ENCODE peak calls at places on chromosomes 12 and 14, in eight cellular contexts. One of them, this sample, is unnamed.

GRCh38 chr14:30132201-30132600 is 204.6 kb upstream of the PRKD1 start:
- DNase-seq in neural progenitor cell: no peak
- DNase-seq in HCT116: no peak
- DNase-seq in uterus: no peak
- DNase-seq in body of pancreas: peak; percentile 13
- DNase-seq in esophagus squamous epithelium: no peak
- DNase-seq in psoas muscle: no peak
- DNase-seq in tibial artery: no peak
- DNase-seq in this sample: no peak

GRCh38 chr14:31466554-31466953 is 9.2 kb upstream of the DTD2 start:
- DNase-seq in neural progenitor cell: no peak
- DNase-seq in HCT116: no peak
- DNase-seq in uterus: no peak
- DNase-seq in body of pancreas: no peak
- DNase-seq in esophagus squamous epithelium: no peak
- DNase-seq in psoas muscle: no peak
- DNase-seq in tibial artery: no peak
- DNase-seq in this sample: no peak

GRCh38 chr14:54662491-54663116 is 95.7 kb downstream of the SAMD4A start:
- DNase-seq in neural progenitor cell: peak; percentile 74
- DNase-seq in HCT116: no peak
- DNase-seq in uterus: no peak
- DNase-seq in body of pancreas: no peak
- DNase-seq in esophagus squamous epithelium: no peak
- DNase-seq in psoas muscle: no peak
- DNase-seq in tibial artery: no peak
- DNase-seq in this sample: no peak

GRCh38 chr12:121219353-121219986 is 9.5 kb downstream of the P2RX4 start:
- DNase-seq in neural progenitor cell: no peak
- DNase-seq in HCT116: no peak
- DNase-seq in uterus: no peak
- DNase-seq in body of pancreas: peak; percentile 21
- DNase-seq in esophagus squamous epithelium: no peak
- DNase-seq in psoas muscle: no peak
- DNase-seq in tibial artery: no peak
- DNase-seq in this sample: no peak

GRCh38 chr14:61841145-61841544 is 78.9 kb downstream of the SNAPC1 start:
- DNase-seq in neural progenitor cell: no peak
- DNase-seq in HCT116: no peak
- DNase-seq in uterus: no peak
- DNase-seq in body of pancreas: no peak
- DNase-seq in esophagus squamous epithelium: no peak
- DNase-seq in psoas muscle: no peak
- DNase-seq in tibial artery: no peak
- DNase-seq in this sample: no peak

GRCh38 chr14:90551733-90552464 is 155.1 kb downstream of the CALM1 start:
- DNase-seq in neural progenitor cell: no peak
- DNase-seq in HCT116: no peak
- DNase-seq in uterus: no peak
- DNase-seq in body of pancreas: no peak
- DNase-seq in esophagus squamous epithelium: no peak
- DNase-seq in psoas muscle: no peak
- DNase-seq in tibial artery: no peak
- DNase-seq in this sample: no peak

GRCh38 chr12:14845350-14845750 is 2.0 kb upstream of the ART4 start:
- DNase-seq in neural progenitor cell: peak; percentile 70
- DNase-seq in HCT116: peak; percentile 37
- DNase-seq in uterus: peak; percentile 69
- DNase-seq in body of pancreas: peak; percentile 70
- DNase-seq in esophagus squamous epithelium: no peak
- DNase-seq in psoas muscle: no peak
- DNase-seq in tibial artery: peak; percentile 65
- DNase-seq in this sample: no peak

GRCh38 chr14:85223667-85224066 is 306.3 kb upstream of the FLRT2 start:
- DNase-seq in neural progenitor cell: peak; percentile 43
- DNase-seq in HCT116: no peak
- DNase-seq in uterus: no peak
- DNase-seq in body of pancreas: no peak
- DNase-seq in esophagus squamous epithelium: no peak
- DNase-seq in psoas muscle: no peak
- DNase-seq in tibial artery: no peak
- DNase-seq in this sample: no peak

GRCh38 chr14:104572024-104572623 is 7.4 kb upstream of the C14orf180 start:
- DNase-seq in neural progenitor cell: no peak
- DNase-seq in HCT116: no peak
- DNase-seq in uterus: no peak
- DNase-seq in body of pancreas: no peak
- DNase-seq in esophagus squamous epithelium: no peak
- DNase-seq in psoas muscle: no peak
- DNase-seq in tibial artery: no peak
- DNase-seq in this sample: no peak

GRCh38 chr14:99731536-99732435 is 47.7 kb downstream of the CYP46A1 start:
- DNase-seq in neural progenitor cell: no peak
- DNase-seq in HCT116: no peak
- DNase-seq in uterus: peak; percentile 12
- DNase-seq in body of pancreas: peak; percentile 77
- DNase-seq in esophagus squamous epithelium: no peak
- DNase-seq in psoas muscle: peak; percentile 37
- DNase-seq in tibial artery: peak; percentile 64
- DNase-seq in this sample: peak; percentile 41

GRCh38 chr14:69038449-69039286 is 59.6 kb upstream of the ACTN1 start:
- DNase-seq in neural progenitor cell: peak; percentile 56
- DNase-seq in HCT116: no peak
- DNase-seq in uterus: peak; percentile 73
- DNase-seq in body of pancreas: no peak
- DNase-seq in esophagus squamous epithelium: no peak
- DNase-seq in psoas muscle: no peak
- DNase-seq in tibial artery: no peak
- DNase-seq in this sample: no peak

GRCh38 chr12:79438480-79439178 is 252.1 kb downstream of the PAWR start:
- DNase-seq in neural progenitor cell: no peak
- DNase-seq in HCT116: no peak
- DNase-seq in uterus: no peak
- DNase-seq in body of pancreas: no peak
- DNase-seq in esophagus squamous epithelium: no peak
- DNase-seq in psoas muscle: no peak
- DNase-seq in tibial artery: no peak
- DNase-seq in this sample: no peak

GRCh38 chr14:65187421-65188049 is 85.2 kb upstream of the MAX start:
- DNase-seq in neural progenitor cell: peak; percentile 59
- DNase-seq in HCT116: no peak
- DNase-seq in uterus: no peak
- DNase-seq in body of pancreas: no peak
- DNase-seq in esophagus squamous epithelium: no peak
- DNase-seq in psoas muscle: no peak
- DNase-seq in tibial artery: no peak
- DNase-seq in this sample: no peak

GRCh38 chr14:74733241-74733640 is 20.3 kb downstream of the FCF1 start:
- DNase-seq in neural progenitor cell: no peak
- DNase-seq in HCT116: no peak
- DNase-seq in uterus: no peak
- DNase-seq in body of pancreas: no peak
- DNase-seq in esophagus squamous epithelium: no peak
- DNase-seq in psoas muscle: no peak
- DNase-seq in tibial artery: no peak
- DNase-seq in this sample: no peak
- H3K27ac ChIP-seq in neural progenitor cell: no peak overlapping the region
- H3K27ac ChIP-seq in HCT116: no peak overlapping the region
- H3K27ac ChIP-seq in uterus: no peak overlapping the region
- H3K27ac ChIP-seq in body of pancreas: no peak overlapping the region
- H3K27ac ChIP-seq in esophagus squamous epithelium: no peak overlapping the region
- H3K27ac ChIP-seq in psoas muscle: no peak overlapping the region
- H3K27ac ChIP-seq in tibial artery: no peak overlapping the region
- H3K27ac ChIP-seq in this sample: no peak overlapping the region

GRCh38 chr12:53484686-53485567 is 14.3 kb downstream of the MAP3K12 start:
- DNase-seq in neural progenitor cell: no peak
- DNase-seq in HCT116: no peak
- DNase-seq in uterus: no peak
- DNase-seq in body of pancreas: no peak
- DNase-seq in esophagus squamous epithelium: no peak
- DNase-seq in psoas muscle: no peak
- DNase-seq in tibial artery: no peak
- DNase-seq in this sample: no peak

GRCh38 chr12:53482626-53483165 is 16.6 kb downstream of the MAP3K12 start:
- DNase-seq in neural progenitor cell: no peak
- DNase-seq in HCT116: no peak
- DNase-seq in uterus: peak; percentile 24
- DNase-seq in body of pancreas: no peak
- DNase-seq in esophagus squamous epithelium: no peak
- DNase-seq in psoas muscle: no peak
- DNase-seq in tibial artery: peak; percentile 62
- DNase-seq in this sample: no peak

GRCh38 chr12:53483979-53484377 is 15.3 kb downstream of the MAP3K12 start:
- DNase-seq in neural progenitor cell: no peak
- DNase-seq in HCT116: no peak
- DNase-seq in uterus: no peak
- DNase-seq in body of pancreas: no peak
- DNase-seq in esophagus squamous epithelium: no peak
- DNase-seq in psoas muscle: no peak
- DNase-seq in tibial artery: no peak
- DNase-seq in this sample: no peak

GRCh38 chr12:53481957-53482586 is 17.2 kb downstream of the MAP3K12 start:
- DNase-seq in neural progenitor cell: peak; percentile 46
- DNase-seq in HCT116: no peak
- DNase-seq in uterus: no peak
- DNase-seq in body of pancreas: no peak
- DNase-seq in esophagus squamous epithelium: no peak
- DNase-seq in psoas muscle: no peak
- DNase-seq in tibial artery: no peak
- DNase-seq in this sample: no peak

GRCh38 chr12:53483225-53483978 is 15.9 kb downstream of the MAP3K12 start:
- DNase-seq in neural progenitor cell: no peak
- DNase-seq in HCT116: no peak
- DNase-seq in uterus: peak; percentile 19
- DNase-seq in body of pancreas: no peak
- DNase-seq in esophagus squamous epithelium: no peak
- DNase-seq in psoas muscle: no peak
- DNase-seq in tibial artery: no peak
- DNase-seq in this sample: no peak
- H3K27ac ChIP-seq in neural progenitor cell: peak overlapping the region; percentile 78
- H3K27ac ChIP-seq in HCT116: peak overlapping the region; percentile 19
- H3K27ac ChIP-seq in uterus: no peak overlapping the region
- H3K27ac ChIP-seq in body of pancreas: no peak overlapping the region
- H3K27ac ChIP-seq in esophagus squamous epithelium: peak overlapping the region; percentile 39
- H3K27ac ChIP-seq in psoas muscle: peak overlapping the region; percentile 2
- H3K27ac ChIP-seq in tibial artery: peak overlapping the region; percentile 26
- H3K27ac ChIP-seq in this sample: no peak overlapping the region

GRCh38 chr14:102279688-102280348 is 25.1 kb downstream of the MOK start:
- DNase-seq in neural progenitor cell: peak; percentile 2
- DNase-seq in HCT116: peak; percentile 84
- DNase-seq in uterus: no peak
- DNase-seq in body of pancreas: peak; percentile 29
- DNase-seq in esophagus squamous epithelium: no peak
- DNase-seq in psoas muscle: no peak
- DNase-seq in tibial artery: no peak
- DNase-seq in this sample: no peak

GRCh38 chr14:102279282-102279681 is 25.7 kb downstream of the MOK start:
- DNase-seq in neural progenitor cell: no peak
- DNase-seq in HCT116: no peak
- DNase-seq in uterus: no peak
- DNase-seq in body of pancreas: no peak
- DNase-seq in esophagus squamous epithelium: no peak
- DNase-seq in psoas muscle: no peak
- DNase-seq in tibial artery: no peak
- DNase-seq in this sample: no peak

GRCh38 chr14:102278631-102278935 is 26.4 kb downstream of the MOK start:
- DNase-seq in neural progenitor cell: no peak
- DNase-seq in HCT116: no peak
- DNase-seq in uterus: no peak
- DNase-seq in body of pancreas: no peak
- DNase-seq in esophagus squamous epithelium: no peak
- DNase-seq in psoas muscle: no peak
- DNase-seq in tibial artery: no peak
- DNase-seq in this sample: no peak

GRCh38 chr14:102277874-102278630 is 26.9 kb downstream of the MOK start:
- DNase-seq in neural progenitor cell: no peak
- DNase-seq in HCT116: no peak
- DNase-seq in uterus: no peak
- DNase-seq in body of pancreas: no peak
- DNase-seq in esophagus squamous epithelium: no peak
- DNase-seq in psoas muscle: no peak
- DNase-seq in tibial artery: no peak
- DNase-seq in this sample: no peak

DNA sequence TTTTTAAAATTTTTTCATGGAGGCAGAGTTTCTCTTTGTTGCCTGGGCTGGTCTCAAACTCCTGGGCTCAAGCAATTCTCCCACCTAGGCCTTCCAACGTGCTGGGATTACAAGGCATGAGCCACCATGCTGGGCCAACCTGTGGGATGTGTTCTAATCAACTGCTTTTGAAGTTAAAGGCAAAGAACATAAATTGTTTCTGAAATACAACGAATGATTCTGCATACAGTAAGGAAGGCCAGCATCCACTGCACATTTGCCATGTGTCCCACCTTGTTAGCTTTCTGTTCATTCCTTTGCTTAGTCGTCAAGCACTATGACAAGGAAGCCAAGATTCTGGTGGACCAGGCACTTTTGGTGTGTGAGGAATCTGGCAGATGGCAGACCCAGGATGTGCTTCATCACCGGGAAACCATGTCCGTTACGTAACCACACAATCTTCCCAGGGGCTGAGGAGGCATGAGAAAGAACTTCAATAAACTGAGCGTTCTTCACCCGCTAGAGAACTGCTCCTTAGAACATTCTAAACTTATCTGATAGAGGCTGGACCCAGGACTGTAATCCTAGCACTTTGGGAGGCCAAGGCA is 24.5 kb downstream of the MOK start:
- DNase-seq in neural progenitor cell: no peak
- DNase-seq in HCT116: no peak
- DNase-seq in uterus: no peak
- DNase-seq in body of pancreas: no peak
- DNase-seq in esophagus squamous epithelium: no peak
- DNase-seq in psoas muscle: no peak
- DNase-seq in tibial artery: no peak
- DNase-seq in this sample: no peak
- H3K27ac ChIP-seq in neural progenitor cell: no peak overlapping the region
- H3K27ac ChIP-seq in HCT116: peak overlapping the region; percentile 66
- H3K27ac ChIP-seq in uterus: no peak overlapping the region
- H3K27ac ChIP-seq in body of pancreas: peak overlapping the region; percentile 84
- H3K27ac ChIP-seq in esophagus squamous epithelium: peak overlapping the region; percentile 1
- H3K27ac ChIP-seq in psoas muscle: no peak overlapping the region
- H3K27ac ChIP-seq in tibial artery: no peak overlapping the region
- H3K27ac ChIP-seq in this sample: no peak overlapping the region

DNA sequence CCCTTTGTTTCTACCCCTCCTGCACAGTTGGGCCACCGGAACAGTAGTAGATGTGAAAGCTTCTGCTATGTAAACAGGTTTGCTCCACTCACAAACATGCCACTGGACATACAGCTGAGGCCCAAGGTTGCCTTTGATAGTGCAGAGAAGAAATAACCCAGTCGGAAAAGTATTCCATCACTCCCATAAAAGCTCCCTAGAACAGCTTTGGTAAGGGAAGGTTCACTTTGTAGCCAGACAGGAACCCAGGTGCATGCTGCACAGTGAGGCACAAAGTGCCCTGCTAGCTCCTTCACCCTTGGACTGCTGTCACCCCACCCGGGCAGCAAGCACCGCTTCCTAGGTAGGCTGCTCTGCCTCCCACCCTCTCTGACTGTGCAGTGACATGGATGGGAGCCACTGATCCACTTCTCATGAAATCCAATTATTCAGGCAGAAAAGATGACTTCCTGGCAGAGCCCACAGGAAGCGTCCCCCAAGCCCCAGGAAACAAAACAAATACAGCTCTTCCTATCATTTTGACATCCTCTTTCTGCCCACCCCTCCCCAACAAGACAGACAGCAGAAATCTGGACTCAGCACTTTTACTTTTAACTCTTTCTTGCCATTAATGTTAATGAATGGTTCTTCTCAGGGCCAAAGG is 100.2 kb downstream of the SRGAP1 start:
- DNase-seq in neural progenitor cell: no peak
- DNase-seq in HCT116: no peak
- DNase-seq in uterus: no peak
- DNase-seq in body of pancreas: no peak
- DNase-seq in esophagus squamous epithelium: no peak
- DNase-seq in psoas muscle: no peak
- DNase-seq in tibial artery: no peak
- DNase-seq in this sample: peak; percentile 50
- H3K27ac ChIP-seq in neural progenitor cell: no peak overlapping the region
- H3K27ac ChIP-seq in HCT116: no peak overlapping the region
- H3K27ac ChIP-seq in uterus: no peak overlapping the region
- H3K27ac ChIP-seq in body of pancreas: peak overlapping the region; percentile 6
- H3K27ac ChIP-seq in esophagus squamous epithelium: no peak overlapping the region
- H3K27ac ChIP-seq in psoas muscle: no peak overlapping the region
- H3K27ac ChIP-seq in tibial artery: no peak overlapping the region
- H3K27ac ChIP-seq in this sample: peak overlapping the region; percentile 67

This sample was measured in substantia nigra.